ENCODE peak calls at places on chromosomes 13 and 19, in nine cellular contexts. One of them, this sample, is unnamed.

GRCh38 chr13:59970847-59971246 is 192.9 kb downstream of the DIAPH3 start:
- DNase-seq in CD4-positive, alpha-beta T cell: no peak
- DNase-seq in AG04449: no peak
- DNase-seq in BJ: no peak
- DNase-seq in AG10803: no peak
- DNase-seq in fibroblast of pulmonary artery: peak
- DNase-seq in GM23338: peak
- DNase-seq in ovary: no peak
- DNase-seq in foreskin keratinocyte: no peak
- DNase-seq in this sample: no peak

GRCh38 chr13:80082396-80083096 is 258.4 kb downstream of the SPRY2 start:
- DNase-seq in CD4-positive, alpha-beta T cell: no peak
- DNase-seq in AG04449: peak
- DNase-seq in BJ: peak
- DNase-seq in AG10803: peak
- DNase-seq in fibroblast of pulmonary artery: peak
- DNase-seq in GM23338: no peak
- DNase-seq in ovary: no peak
- DNase-seq in foreskin keratinocyte: peak
- DNase-seq in this sample: peak

GRCh38 chr13:73421310-73421912 is 362.6 kb downstream of the KLF5 start:
- DNase-seq in CD4-positive, alpha-beta T cell: no peak
- DNase-seq in AG04449: no peak
- DNase-seq in BJ: no peak
- DNase-seq in AG10803: no peak
- DNase-seq in fibroblast of pulmonary artery: peak
- DNase-seq in GM23338: no peak
- DNase-seq in ovary: no peak
- DNase-seq in foreskin keratinocyte: peak
- DNase-seq in this sample: no peak

GRCh38 chr19:656751-657559 is 6.1 kb downstream of the RNF126 start:
- DNase-seq in CD4-positive, alpha-beta T cell: peak
- DNase-seq in AG04449: no peak
- DNase-seq in BJ: no peak
- DNase-seq in AG10803: no peak
- DNase-seq in fibroblast of pulmonary artery: no peak
- DNase-seq in GM23338: no peak
- DNase-seq in ovary: no peak
- DNase-seq in foreskin keratinocyte: no peak
- DNase-seq in this sample: no peak

GRCh38 chr19:29845576-29846176 is 33.9 kb downstream of the CCNE1 start:
- DNase-seq in CD4-positive, alpha-beta T cell: no peak
- DNase-seq in AG04449: no peak
- DNase-seq in BJ: no peak
- DNase-seq in AG10803: no peak
- DNase-seq in fibroblast of pulmonary artery: peak
- DNase-seq in GM23338: peak
- DNase-seq in ovary: no peak
- DNase-seq in foreskin keratinocyte: no peak
- DNase-seq in this sample: no peak

GRCh38 chr13:83024955-83025594 is 857.2 kb downstream of the SLITRK1 start:
- DNase-seq in CD4-positive, alpha-beta T cell: no peak
- DNase-seq in AG04449: no peak
- DNase-seq in BJ: peak
- DNase-seq in AG10803: no peak
- DNase-seq in fibroblast of pulmonary artery: peak
- DNase-seq in GM23338: no peak
- DNase-seq in ovary: no peak
- DNase-seq in foreskin keratinocyte: no peak
- DNase-seq in this sample: no peak

GRCh38 chr13:49374585-49375290 is 69.1 kb downstream of the CAB39L start:
- DNase-seq in CD4-positive, alpha-beta T cell: no peak
- DNase-seq in AG04449: no peak
- DNase-seq in BJ: peak
- DNase-seq in AG10803: peak
- DNase-seq in fibroblast of pulmonary artery: peak
- DNase-seq in GM23338: no peak
- DNase-seq in ovary: no peak
- DNase-seq in foreskin keratinocyte: peak
- DNase-seq in this sample: peak

GRCh38 chr13:47251771-47252170 is 354.9 kb upstream of the HTR2A start:
- DNase-seq in CD4-positive, alpha-beta T cell: no peak
- DNase-seq in AG04449: peak
- DNase-seq in BJ: peak
- DNase-seq in AG10803: peak
- DNase-seq in fibroblast of pulmonary artery: no peak
- DNase-seq in GM23338: no peak
- DNase-seq in ovary: no peak
- DNase-seq in foreskin keratinocyte: no peak
- DNase-seq in this sample: no peak

GRCh38 chr13:67045357-67045756 is 184.8 kb downstream of the PCDH9 start:
- DNase-seq in CD4-positive, alpha-beta T cell: no peak
- DNase-seq in AG04449: no peak
- DNase-seq in BJ: no peak
- DNase-seq in AG10803: no peak
- DNase-seq in fibroblast of pulmonary artery: no peak
- DNase-seq in GM23338: no peak
- DNase-seq in ovary: no peak
- DNase-seq in foreskin keratinocyte: no peak
- DNase-seq in this sample: no peak

GRCh38 chr13:67048793-67049150 is 181.4 kb downstream of the PCDH9 start:
- DNase-seq in CD4-positive, alpha-beta T cell: no peak
- DNase-seq in AG04449: peak
- DNase-seq in BJ: peak
- DNase-seq in AG10803: peak
- DNase-seq in fibroblast of pulmonary artery: peak
- DNase-seq in GM23338: no peak
- DNase-seq in ovary: no peak
- DNase-seq in foreskin keratinocyte: no peak
- DNase-seq in this sample: no peak

GRCh38 chr13:67049744-67050143 is 180.4 kb downstream of the PCDH9 start:
- DNase-seq in CD4-positive, alpha-beta T cell: no peak
- DNase-seq in AG04449: no peak
- DNase-seq in BJ: no peak
- DNase-seq in AG10803: no peak
- DNase-seq in fibroblast of pulmonary artery: peak
- DNase-seq in GM23338: no peak
- DNase-seq in ovary: no peak
- DNase-seq in foreskin keratinocyte: no peak
- DNase-seq in this sample: no peak

GRCh38 chr13:67043901-67044300 is 186.2 kb downstream of the PCDH9 start:
- DNase-seq in CD4-positive, alpha-beta T cell: no peak
- DNase-seq in AG04449: no peak
- DNase-seq in BJ: no peak
- DNase-seq in AG10803: no peak
- DNase-seq in fibroblast of pulmonary artery: peak
- DNase-seq in GM23338: no peak
- DNase-seq in ovary: no peak
- DNase-seq in foreskin keratinocyte: no peak
- DNase-seq in this sample: peak

DNA sequence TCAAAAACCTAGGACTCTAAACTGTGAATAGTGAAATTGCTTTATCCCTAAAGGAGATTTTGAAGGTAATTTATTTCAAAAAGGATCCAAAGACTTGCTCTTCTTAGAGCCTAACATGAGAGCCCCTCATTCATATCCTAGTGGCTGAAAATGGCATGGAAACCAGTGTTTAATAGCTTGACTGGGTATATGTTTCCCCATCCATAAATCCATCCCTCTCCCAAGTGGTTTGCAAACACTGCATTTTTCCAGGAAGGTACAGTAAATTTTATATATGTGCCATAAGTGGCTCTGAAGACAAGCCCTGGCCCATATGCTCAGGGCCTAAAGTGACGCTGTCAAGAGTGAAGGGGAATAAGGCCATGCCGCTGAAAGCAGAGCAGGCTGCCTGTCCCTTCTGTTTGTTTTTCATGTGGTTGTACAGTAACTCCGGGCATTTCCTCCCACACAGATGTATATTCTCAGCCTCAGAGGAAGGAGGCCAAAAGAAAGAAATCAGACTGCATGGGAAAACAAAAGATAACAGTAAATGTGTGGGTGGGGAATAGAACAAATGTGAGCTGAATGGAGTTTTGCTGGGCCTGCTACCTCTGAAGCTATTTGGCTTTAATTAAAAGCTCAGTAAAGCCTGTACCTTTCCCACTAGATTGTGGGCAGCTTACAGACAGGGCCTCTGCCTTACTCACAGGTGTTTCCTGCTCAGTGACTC is 181.9 kb downstream of the PCDH9 start:
- DNase-seq in CD4-positive, alpha-beta T cell: no peak
- DNase-seq in AG04449: peak
- DNase-seq in BJ: peak
- DNase-seq in AG10803: peak
- DNase-seq in fibroblast of pulmonary artery: peak
- DNase-seq in GM23338: no peak
- DNase-seq in ovary: no peak
- DNase-seq in foreskin keratinocyte: no peak
- DNase-seq in this sample: no peak
- TF ChIP-seq CTCF in CD4-positive, alpha-beta T cell: no peak
- TF ChIP-seq CTCF in AG04449: no peak
- TF ChIP-seq CTCF in BJ: no peak
- TF ChIP-seq CTCF in AG10803: no peak
- TF ChIP-seq CTCF in fibroblast of pulmonary artery: peak
- TF ChIP-seq CTCF in GM23338: peak
- TF ChIP-seq CTCF in ovary: no peak
- TF ChIP-seq CTCF in foreskin keratinocyte: no peak
- TF ChIP-seq CTCF in this sample: no peak

DNA sequence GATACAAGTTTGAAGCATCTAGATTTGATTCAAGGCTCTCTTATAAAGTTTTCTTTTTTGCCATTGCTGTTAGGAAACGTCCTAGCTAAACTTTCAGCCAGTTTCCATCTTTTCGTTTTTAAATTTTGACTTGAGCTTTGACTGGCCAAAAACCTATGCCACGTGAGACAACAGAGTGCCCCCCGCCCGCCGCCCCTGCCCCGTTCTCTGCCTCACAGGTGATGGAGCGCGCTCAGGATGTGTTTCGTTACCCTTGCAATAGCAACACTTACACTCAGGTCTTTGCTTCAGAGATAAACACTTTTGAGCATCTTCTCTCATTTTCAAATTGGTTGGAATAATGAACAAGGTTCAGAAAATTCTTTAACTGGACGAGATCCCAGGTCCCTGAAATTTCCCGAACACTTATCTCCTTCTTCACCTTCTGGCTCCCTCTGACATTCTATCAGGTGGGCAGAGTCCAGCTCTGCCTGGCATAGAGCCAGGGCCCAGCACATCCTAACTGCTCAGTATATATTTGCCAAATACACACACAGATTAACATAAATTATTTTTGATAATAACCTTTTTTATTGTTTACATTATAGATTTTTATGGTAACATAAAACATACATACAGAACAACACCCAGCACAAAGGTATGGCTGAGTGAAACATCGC is 301.1 kb downstream of the IRS2 start:
- DNase-seq in CD4-positive, alpha-beta T cell: no peak
- DNase-seq in AG04449: no peak
- DNase-seq in BJ: no peak
- DNase-seq in AG10803: no peak
- DNase-seq in fibroblast of pulmonary artery: no peak
- DNase-seq in GM23338: no peak
- DNase-seq in ovary: no peak
- DNase-seq in foreskin keratinocyte: no peak
- DNase-seq in this sample: no peak
- TF ChIP-seq CTCF in CD4-positive, alpha-beta T cell: no peak
- TF ChIP-seq CTCF in AG04449: no peak
- TF ChIP-seq CTCF in BJ: no peak
- TF ChIP-seq CTCF in AG10803: no peak
- TF ChIP-seq CTCF in fibroblast of pulmonary artery: no peak
- TF ChIP-seq CTCF in GM23338: no peak
- TF ChIP-seq CTCF in ovary: no peak
- TF ChIP-seq CTCF in foreskin keratinocyte: no peak
- TF ChIP-seq CTCF in this sample: no peak

GRCh38 chr13:40287428-40287827 is 379.0 kb downstream of the FOXO1 start:
- DNase-seq in CD4-positive, alpha-beta T cell: no peak
- DNase-seq in AG04449: no peak
- DNase-seq in BJ: no peak
- DNase-seq in AG10803: no peak
- DNase-seq in fibroblast of pulmonary artery: no peak
- DNase-seq in GM23338: no peak
- DNase-seq in ovary: no peak
- DNase-seq in foreskin keratinocyte: no peak
- DNase-seq in this sample: no peak

GRCh38 chr13:40288259-40288658 is 378.2 kb downstream of the FOXO1 start:
- DNase-seq in CD4-positive, alpha-beta T cell: no peak
- DNase-seq in AG04449: no peak
- DNase-seq in BJ: no peak
- DNase-seq in AG10803: no peak
- DNase-seq in fibroblast of pulmonary artery: no peak
- DNase-seq in GM23338: no peak
- DNase-seq in ovary: no peak
- DNase-seq in foreskin keratinocyte: no peak
- DNase-seq in this sample: no peak

GRCh38 chr13:40285634-40286033 is 380.8 kb downstream of the FOXO1 start:
- DNase-seq in CD4-positive, alpha-beta T cell: no peak
- DNase-seq in AG04449: no peak
- DNase-seq in BJ: no peak
- DNase-seq in AG10803: no peak
- DNase-seq in fibroblast of pulmonary artery: no peak
- DNase-seq in GM23338: no peak
- DNase-seq in ovary: no peak
- DNase-seq in foreskin keratinocyte: no peak
- DNase-seq in this sample: no peak

DNA sequence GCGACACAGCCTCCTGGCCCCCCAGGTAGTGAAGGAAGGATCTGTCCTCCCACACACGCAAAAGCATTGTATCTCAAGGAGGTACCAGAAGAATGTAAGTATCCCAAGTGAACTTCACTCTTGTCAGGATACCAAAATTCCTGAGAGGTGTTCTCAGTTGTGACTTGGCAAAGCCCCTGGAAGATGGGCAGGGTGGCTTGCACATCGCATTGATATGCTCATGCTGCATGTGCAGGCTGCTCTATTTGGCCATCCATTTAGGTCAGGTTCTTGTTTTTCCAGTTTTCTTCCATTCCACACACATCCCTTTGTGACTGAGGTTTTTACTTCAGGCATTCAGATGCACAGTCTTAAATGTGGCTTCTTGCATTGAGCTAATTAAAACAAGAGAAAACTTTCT is 382.8 kb downstream of the FOXO1 start:
- DNase-seq in CD4-positive, alpha-beta T cell: no peak
- DNase-seq in AG04449: no peak
- DNase-seq in BJ: no peak
- DNase-seq in AG10803: no peak
- DNase-seq in fibroblast of pulmonary artery: no peak
- DNase-seq in GM23338: no peak
- DNase-seq in ovary: no peak
- DNase-seq in foreskin keratinocyte: peak
- DNase-seq in this sample: no peak
- TF ChIP-seq CTCF in CD4-positive, alpha-beta T cell: no peak
- TF ChIP-seq CTCF in AG04449: no peak
- TF ChIP-seq CTCF in BJ: no peak
- TF ChIP-seq CTCF in AG10803: no peak
- TF ChIP-seq CTCF in fibroblast of pulmonary artery: no peak
- TF ChIP-seq CTCF in GM23338: no peak
- TF ChIP-seq CTCF in ovary: no peak
- TF ChIP-seq CTCF in foreskin keratinocyte: no peak
- TF ChIP-seq CTCF in this sample: no peak

DNA sequence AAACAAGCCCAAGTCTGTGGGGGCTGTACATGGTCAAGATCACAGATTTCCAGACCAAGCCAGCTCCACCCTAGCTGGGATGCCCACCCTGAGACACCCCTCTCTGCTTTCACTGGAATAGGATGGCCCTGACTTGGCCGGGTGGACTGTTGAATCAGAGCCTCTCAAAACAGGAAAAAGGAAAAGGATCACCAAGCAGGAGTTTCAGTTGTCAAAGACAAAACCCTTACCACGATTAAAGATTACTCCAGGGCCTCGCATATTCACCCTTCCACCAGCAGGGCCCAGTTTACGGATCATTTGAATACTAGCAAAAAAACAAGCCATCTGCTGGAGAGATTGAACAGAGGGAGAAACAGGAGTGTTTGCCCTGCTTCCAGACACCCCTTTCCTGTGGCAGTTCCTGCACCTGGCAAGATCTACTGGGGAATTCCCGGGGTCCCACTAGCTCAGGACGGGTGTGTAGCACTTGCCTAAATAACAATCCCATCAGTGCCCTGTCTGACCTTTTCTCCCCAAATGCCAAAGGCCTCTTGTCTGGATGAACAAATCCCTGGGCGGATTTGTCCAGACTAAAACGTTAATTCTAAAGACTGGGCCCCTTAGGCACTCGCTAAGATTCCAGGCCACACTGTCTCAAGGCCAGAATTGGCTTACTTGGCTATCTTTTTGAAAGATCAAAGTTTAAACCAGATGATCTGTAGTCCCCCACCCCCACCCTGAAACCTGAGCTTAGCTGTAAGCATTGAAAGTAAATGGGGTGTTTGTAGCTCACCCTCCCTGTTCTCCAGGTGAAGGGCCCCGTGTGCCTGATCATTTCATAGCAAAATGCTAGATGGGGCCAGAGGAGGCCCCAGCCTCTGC is 38.4 kb downstream of the ACTN4 start:
- DNase-seq in CD4-positive, alpha-beta T cell: no peak
- DNase-seq in AG04449: no peak
- DNase-seq in BJ: no peak
- DNase-seq in AG10803: peak
- DNase-seq in fibroblast of pulmonary artery: peak
- DNase-seq in GM23338: peak
- DNase-seq in ovary: no peak
- DNase-seq in foreskin keratinocyte: no peak
- DNase-seq in this sample: no peak
- TF ChIP-seq CTCF in CD4-positive, alpha-beta T cell: no peak
- TF ChIP-seq CTCF in AG04449: peak
- TF ChIP-seq CTCF in BJ: peak
- TF ChIP-seq CTCF in AG10803: peak
- TF ChIP-seq CTCF in fibroblast of pulmonary artery: peak
- TF ChIP-seq CTCF in GM23338: peak
- TF ChIP-seq CTCF in ovary: no peak
- TF ChIP-seq CTCF in foreskin keratinocyte: peak
- TF ChIP-seq CTCF in this sample: peak